ENCODE peak calls at places on chromosomes 7 and 10, in eight cellular contexts. V is neural crest cell, A is brain microvascular endothelial cell, F is glutamatergic neuron, U is AG04450, P is uterus, G is mucosa of descending colon, T is gastrocnemius medialis. B is an unnamed sample.

GRCh38 chr7:114141415-114141814 is 222.6 kb upstream of the PPP1R3A start:
- DNase-seq in V (no peak), A (no peak), F (no peak), U (no peak), P (no peak), G (no peak), T (no peak), B (no peak)

GRCh38 chr10:103598654-103599115 is 105.2 kb downstream of the NEURL1 start:
- DNase-seq in V (peak; percentile 63), A (peak; percentile 63), F (peak; percentile 78), U (peak; percentile 60), P (peak; percentile 67), G (peak; percentile 80), T (peak; percentile 65), B (peak; percentile 35)

GRCh38 chr10:35195361-35196306 is 69.0 kb downstream of the CREM start:
- DNase-seq in V (peak; percentile 46), A (peak; percentile 95), F (no peak), U (peak; percentile 89), P (peak; percentile 76), G (peak; percentile 82), T (peak; percentile 50), B (no peak)

GRCh38 chr10:48605786-48606529 is 1.1 kb upstream of the ARHGAP22 start:
- DNase-seq in V (no peak), A (no peak), F (no peak), U (no peak), P (no peak), G (no peak), T (no peak), B (no peak)

GRCh38 chr10:87659571-87660483 is at the start of gene PAPSS2:
- DNase-seq in V (peak; percentile 54), A (peak; percentile 66), F (peak; percentile 69), U (no peak), P (peak; percentile 59), G (peak; percentile 65), T (peak; percentile 21), B (peak; percentile 35)

GRCh38 chr7:8255680-8256656 is 6.0 kb downstream of the ICA1 start:
- DNase-seq in V (no peak), A (no peak), F (no peak), U (no peak), P (no peak), G (no peak), T (no peak), B (no peak)

GRCh38 chr10:22002531-22003110 is 909 bp downstream of the DNAJC1 start:
- DNase-seq in V (no peak), A (peak; percentile 37), F (no peak), U (no peak), P (no peak), G (peak; percentile 24), T (no peak), B (no peak)

GRCh38 chr10:107409517-107409916 is 245.0 kb upstream of the SORCS1 start:
- DNase-seq in V (no peak), A (peak; percentile 1), F (no peak), U (no peak), P (no peak), G (peak; percentile 57), T (no peak), B (no peak)

GRCh38 chr7:126685018-126685573 is 567.6 kb downstream of the GRM8 start:
- DNase-seq in V (no peak), A (no peak), F (no peak), U (no peak), P (no peak), G (no peak), T (no peak), B (no peak)

GRCh38 chr7:55423891-55424290 is 58.8 kb downstream of the LANCL2 start:
- DNase-seq in V (no peak), A (no peak), F (no peak), U (no peak), P (no peak), G (no peak), T (no peak), B (no peak)

GRCh38 chr7:157674715-157675426 is 338.1 kb downstream of the DNAJB6 start:
- DNase-seq in V (no peak), A (no peak), F (no peak), U (no peak), P (no peak), G (no peak), T (no peak), B (no peak)

GRCh38 chr10:69064762-69065328 is 23.1 kb upstream of the SRGN start:
- DNase-seq in V (no peak), A (no peak), F (no peak), U (no peak), P (no peak), G (no peak), T (no peak), B (no peak)
- TF ChIP-seq CTCF in V (no peak), A (no peak), F (no peak), U (no peak), P (no peak), G (no peak), T (no peak), B (no peak)

GRCh38 chr7:1707756-1708611 is 37.9 kb downstream of the ELFN1 start:
- DNase-seq in V (no peak), A (no peak), F (no peak), U (no peak), P (no peak), G (no peak), T (no peak), B (no peak)
- TF ChIP-seq CTCF in V (no peak), A (peak; percentile 45), F (no peak), U (no peak), P (no peak), G (no peak), T (no peak), B (no peak)

GRCh38 chr10:69885379-69886156 is 83.9 kb downstream of the COL13A1 start:
- DNase-seq in V (no peak), A (no peak), F (no peak), U (no peak), P (no peak), G (no peak), T (no peak), B (no peak)
- TF ChIP-seq CTCF in V (peak; percentile 55), A (peak; percentile 65), F (peak; percentile 81), U (peak; percentile 54), P (no peak), G (peak; percentile 21), T (no peak), B (peak; percentile 58)

DNA sequence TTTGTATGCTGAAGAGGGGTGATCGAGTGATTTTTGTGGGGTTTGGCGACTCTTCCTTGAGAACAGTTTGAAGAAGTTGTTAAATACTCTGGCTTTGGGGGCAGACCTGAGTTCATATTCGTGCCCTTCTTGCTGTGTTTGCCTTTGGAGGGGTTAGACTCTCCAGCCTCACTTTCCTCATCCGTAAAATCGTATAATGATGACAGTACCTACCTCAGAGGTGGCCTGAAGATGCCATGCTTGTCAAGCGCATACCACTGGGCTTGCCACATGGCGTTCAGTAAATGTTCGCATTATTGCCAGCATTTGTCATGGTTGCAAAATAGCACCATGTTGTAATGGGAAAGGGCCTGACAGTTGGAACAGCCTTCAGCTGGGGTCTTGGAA is 1.3 kb downstream of the STK17A start:
- DNase-seq in V (no peak), A (peak; percentile 49), F (no peak), U (no peak), P (no peak), G (no peak), T (peak; percentile 35), B (no peak)
- TF ChIP-seq CTCF in V (no peak), A (no peak), F (no peak), U (no peak), P (no peak), G (no peak), T (no peak), B (no peak)